ENCODE peak calls at places on chromosomes 6 and 20, in ten cellular contexts. B is suprapubic skin, O is stomach, H is K562, Z is SK-N-SH, N is HepG2, G is GM12878, E is tibial nerve, U is sigmoid colon, C is transverse colon. Q is an unnamed sample.

GRCh38 chr6:119856136-119856535 is 506.6 kb upstream of the MAN1A1 start:
- DNase-seq in G (peak; percentile 3), B (no peak), E (no peak), H (no peak), C (no peak), Z (no peak), O (no peak), U (no peak), N (no peak), Q (no peak)

GRCh38 chr6:82641677-82642076 is 278.1 kb downstream of the TPBG start:
- DNase-seq in G (no peak), U (no peak), C (no peak), O (no peak), H (no peak), B (no peak), E (no peak), N (no peak), Z (no peak), Q (no peak)

GRCh38 chr6:113050010-113050893 is 703.1 kb downstream of the RFPL4B start:
- DNase-seq in C (no peak), Z (no peak), N (no peak), O (no peak), B (no peak), G (no peak), E (no peak), H (no peak), U (no peak), Q (no peak)

GRCh38 chr6:155530219-155530834 is 74.7 kb upstream of the NOX3 start:
- DNase-seq in O (no peak), G (no peak), H (peak; percentile 8), C (no peak), U (no peak), B (no peak), N (peak; percentile 73), Z (peak; percentile 44), E (peak; percentile 23), Q (no peak)

GRCh38 chr6:88263591-88263990 is 97.4 kb upstream of the CNR1 start:
- DNase-seq in E (no peak), N (no peak), C (no peak), G (no peak), U (no peak), O (no peak), H (no peak), B (no peak), Z (no peak), Q (no peak)

GRCh38 chr6:105601541-105602174 is 198.8 kb upstream of the PREP start:
- DNase-seq in N (peak; percentile 36), Z (no peak), E (peak; percentile 67), O (peak; percentile 50), B (peak; percentile 87), G (peak; percentile 99), H (peak; percentile 14), U (peak; percentile 89), C (peak; percentile 67), Q (no peak)

GRCh38 chr20:43549416-43550136 is 9.3 kb upstream of the SGK2 start:
- DNase-seq in B (no peak), U (peak; percentile 41), H (no peak), C (no peak), O (no peak), G (no peak), Z (no peak), E (no peak), N (no peak), Q (no peak)

GRCh38 chr6:152301021-152301805 is 335.9 kb downstream of the SYNE1 start:
- DNase-seq in H (no peak), N (peak; percentile 89), O (no peak), B (no peak), G (no peak), Z (no peak), E (no peak), U (no peak), C (no peak), Q (no peak)

GRCh38 chr6:43123691-43124314 is 47.3 kb upstream of the SRF start:
- DNase-seq in C (no peak), H (no peak), B (no peak), Z (peak; percentile 61), E (no peak), O (no peak), U (no peak), G (no peak), N (no peak), Q (no peak)

GRCh38 chr6:33249732-33250625 is 21.7 kb downstream of the VPS52 start:
- DNase-seq in U (peak; percentile 68), Z (peak; percentile 36), O (no peak), B (peak; percentile 61), C (no peak), E (no peak), N (no peak), H (no peak), G (no peak), Q (peak; percentile 41)

GRCh38 chr6:89311853-89312531 is 3.1 kb downstream of the GABRR2 start:
- DNase-seq in E (peak; percentile 61), C (peak; percentile 55), U (peak; percentile 86), N (peak; percentile 40), H (no peak), Z (no peak), O (peak; percentile 75), G (no peak), B (no peak), Q (peak; percentile 60)

GRCh38 chr20:46894579-46894958 is at the start of gene EYA2:
- DNase-seq in Z (peak; percentile 72), U (no peak), G (no peak), E (no peak), O (peak; percentile 32), B (no peak), C (peak; percentile 16), H (no peak), N (no peak), Q (no peak)

GRCh38 chr6:3229566-3230274 is 2.3 kb upstream of the TUBB2B start:
- DNase-seq in N (no peak), G (no peak), C (no peak), Z (peak; percentile 50), E (no peak), U (no peak), O (no peak), H (peak; percentile 66), B (no peak), Q (no peak)

GRCh38 chr6:3231213-3232016 is 4.0 kb upstream of the TUBB2B start:
- DNase-seq in C (peak; percentile 84), G (no peak), B (peak; percentile 81), E (peak; percentile 86), H (no peak), Z (peak; percentile 78), O (peak; percentile 82), U (peak; percentile 91), N (peak; percentile 80), Q (peak; percentile 55)

GRCh38 chr6:3228791-3229565 is 1.5 kb upstream of the TUBB2B start:
- DNase-seq in E (no peak), N (no peak), Z (no peak), C (no peak), H (no peak), G (no peak), U (no peak), O (no peak), B (no peak), Q (peak; percentile 21)

GRCh38 chr6:3232017-3232838 is 4.8 kb upstream of the TUBB2B start:
- DNase-seq in Z (no peak), E (no peak), O (no peak), C (no peak), U (no peak), B (no peak), H (no peak), N (no peak), G (no peak), Q (no peak)

GRCh38 chr6:3230275-3231212 is 3.1 kb upstream of the TUBB2B start:
- DNase-seq in C (no peak), G (no peak), H (no peak), U (no peak), O (no peak), N (no peak), E (peak; percentile 28), B (no peak), Z (peak; percentile 70), Q (no peak)
- H3K4me3 ChIP-seq in C (peak overlapping the region; percentile 56), G (peak overlapping the region; percentile 47), H (no peak overlapping the region), U (peak overlapping the region; percentile 57), O (peak overlapping the region; percentile 56), N (peak overlapping the region; percentile 74), E (peak overlapping the region; percentile 53), B (peak overlapping the region; percentile 53), Z (peak overlapping the region; percentile 84), Q (peak overlapping the region; percentile 52)

DNA sequence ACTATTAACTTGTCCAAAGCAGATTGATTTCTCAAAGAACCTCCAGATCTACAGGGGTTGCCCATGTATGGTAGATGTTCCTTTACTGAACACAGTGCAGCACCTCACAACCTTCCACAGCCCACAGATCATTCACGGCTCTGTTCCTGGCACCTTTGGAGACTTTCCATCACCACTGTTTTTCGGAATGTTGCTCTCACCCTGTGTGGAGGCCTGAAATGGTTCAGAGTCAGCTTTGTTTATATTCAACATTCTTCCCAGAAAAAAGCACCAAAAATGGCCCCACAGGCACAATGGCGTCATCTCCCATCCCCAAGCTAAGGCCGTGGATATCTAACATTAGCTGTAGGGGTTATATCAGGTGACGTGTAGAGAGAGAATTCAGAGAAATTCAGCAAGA is 74.7 kb downstream of the DHX35 start:
- DNase-seq in O (no peak), G (no peak), E (no peak), Z (no peak), C (no peak), U (peak; percentile 73), B (no peak), N (no peak), H (no peak), Q (no peak)
- H3K36me3 ChIP-seq in O (peaks cover 94% of the 10 kb centered on the region), G (peaks cover 11% of the 10 kb centered on the region), E (peaks cover 100% of the 10 kb centered on the region), Z (peaks cover 54% of the 10 kb centered on the region), C (peaks cover 39% of the 10 kb centered on the region), U (peaks cover 32% of the 10 kb centered on the region), B (peaks cover 82% of the 10 kb centered on the region), N (peaks cover 49% of the 10 kb centered on the region), H (peaks cover 74% of the 10 kb centered on the region), Q (no peaks in the 10 kb centered on the region)

GRCh38 chr20:15399781-15400180 is 1062.4 kb upstream of the FLRT3 start:
- DNase-seq in E (no peak), U (no peak), B (no peak), Z (no peak), H (no peak), N (no peak), O (no peak), C (no peak), G (no peak), Q (no peak)
- TF ChIP-seq EP300 in E (no peak), U (no peak), B (no peak), Z (no peak), H (no peak), N (no peak), O (no peak), C (no peak), G (no peak), Q (no peak)

GRCh38 chr6:2865270-2866182 is 23.9 kb upstream of the SERPINB1 start:
- DNase-seq in G (no peak), B (no peak), Z (no peak), C (no peak), H (no peak), N (peak; percentile 71), O (no peak), E (no peak), U (no peak), Q (no peak)
- H3K4me3 ChIP-seq in G (no peak overlapping the region), B (no peak overlapping the region), Z (no peak overlapping the region), C (no peak overlapping the region), H (no peak overlapping the region), N (no peak overlapping the region), O (no peak overlapping the region), E (no peak overlapping the region), U (no peak overlapping the region), Q (no peak overlapping the region)

DNA sequence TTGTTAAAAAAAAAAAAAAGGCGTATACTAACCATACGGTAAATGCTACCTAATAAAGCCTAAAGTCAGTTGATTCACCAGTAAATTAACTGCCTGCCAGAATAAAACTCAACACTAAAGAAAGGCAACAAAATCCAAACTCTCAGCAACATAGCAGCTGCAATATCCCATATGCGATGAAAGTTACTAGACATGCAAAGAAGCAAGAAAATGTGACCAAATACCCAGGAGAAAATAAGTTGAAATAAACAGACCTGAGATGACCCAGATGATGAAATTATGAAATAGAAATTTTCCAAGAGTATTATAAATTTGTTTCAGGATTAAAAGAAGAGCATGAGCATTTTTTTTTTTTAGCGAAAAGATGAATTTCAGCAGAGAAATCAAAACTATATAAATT is 103.6 kb upstream of the EDN1 start:
- DNase-seq in O (no peak), N (no peak), G (no peak), E (no peak), Z (no peak), U (no peak), B (no peak), C (no peak), H (no peak), Q (no peak)
- H3K36me3 ChIP-seq in O (no peaks in the 10 kb centered on the region), N (no peaks in the 10 kb centered on the region), G (no peaks in the 10 kb centered on the region), E (no peaks in the 10 kb centered on the region), Z (no peaks in the 10 kb centered on the region), U (no peaks in the 10 kb centered on the region), B (no peaks in the 10 kb centered on the region), C (no peaks in the 10 kb centered on the region), H (no peaks in the 10 kb centered on the region), Q (no peaks in the 10 kb centered on the region)

Q was measured in ovary.